ENCODE peak calls at places on chromosomes 3 and 15, in nine cellular contexts. One of them, this sample, is unnamed.

GRCh38 chr3:66048051-66048395 is 9.3 kb upstream of the MAGI1 start:
- DNase-seq in omental fat pad: no peak
- DNase-seq in GM13977: no peak
- DNase-seq in nephron progenitor cell: no peak
- DNase-seq in CD4-positive, alpha-beta T cell: no peak
- DNase-seq in pancreas: no peak
- DNase-seq in breast epithelium: no peak
- DNase-seq in WTC11: no peak
- DNase-seq in fibroblast of the aortic adventitia: peak; percentile 69
- DNase-seq in this sample: no peak

GRCh38 chr15:68471552-68471951 is 39.6 kb upstream of the ITGA11 start:
- DNase-seq in pancreas: no peak
- DNase-seq in fibroblast of the aortic adventitia: no peak
- DNase-seq in CD4-positive, alpha-beta T cell: no peak
- DNase-seq in breast epithelium: no peak
- DNase-seq in WTC11: no peak
- DNase-seq in nephron progenitor cell: no peak
- DNase-seq in GM13977: no peak
- DNase-seq in omental fat pad: no peak
- DNase-seq in this sample: no peak

GRCh38 chr15:91782221-91782620 is 71.3 kb upstream of the SLCO3A1 start:
- DNase-seq in GM13977: no peak
- DNase-seq in omental fat pad: no peak
- DNase-seq in breast epithelium: no peak
- DNase-seq in nephron progenitor cell: no peak
- DNase-seq in pancreas: no peak
- DNase-seq in WTC11: no peak
- DNase-seq in CD4-positive, alpha-beta T cell: no peak
- DNase-seq in fibroblast of the aortic adventitia: peak; percentile 2
- DNase-seq in this sample: no peak

GRCh38 chr3:187368765-187369450 is 723 bp downstream of the RTP4 start:
- DNase-seq in nephron progenitor cell: no peak
- DNase-seq in WTC11: no peak
- DNase-seq in GM13977: peak; percentile 41
- DNase-seq in CD4-positive, alpha-beta T cell: no peak
- DNase-seq in breast epithelium: no peak
- DNase-seq in fibroblast of the aortic adventitia: peak; percentile 42
- DNase-seq in pancreas: no peak
- DNase-seq in omental fat pad: no peak
- DNase-seq in this sample: no peak

GRCh38 chr3:99384596-99384995 is 253.8 kb upstream of the COL8A1 start:
- DNase-seq in fibroblast of the aortic adventitia: no peak
- DNase-seq in GM13977: no peak
- DNase-seq in pancreas: no peak
- DNase-seq in CD4-positive, alpha-beta T cell: no peak
- DNase-seq in nephron progenitor cell: no peak
- DNase-seq in breast epithelium: no peak
- DNase-seq in WTC11: no peak
- DNase-seq in omental fat pad: no peak
- DNase-seq in this sample: no peak

GRCh38 chr15:38707802-38708671 is 143.4 kb upstream of the RASGRP1 start:
- DNase-seq in pancreas: no peak
- DNase-seq in GM13977: peak; percentile 45
- DNase-seq in omental fat pad: no peak
- DNase-seq in fibroblast of the aortic adventitia: peak; percentile 79
- DNase-seq in WTC11: peak; percentile 36
- DNase-seq in breast epithelium: peak; percentile 23
- DNase-seq in nephron progenitor cell: peak; percentile 39
- DNase-seq in CD4-positive, alpha-beta T cell: no peak
- DNase-seq in this sample: no peak

GRCh38 chr3:153339065-153339464 is 177.0 kb downstream of the RAP2B start:
- DNase-seq in pancreas: no peak
- DNase-seq in fibroblast of the aortic adventitia: no peak
- DNase-seq in WTC11: no peak
- DNase-seq in CD4-positive, alpha-beta T cell: no peak
- DNase-seq in GM13977: no peak
- DNase-seq in nephron progenitor cell: no peak
- DNase-seq in omental fat pad: no peak
- DNase-seq in breast epithelium: no peak
- DNase-seq in this sample: no peak

GRCh38 chr3:152910211-152910610 is 75.3 kb downstream of the P2RY1 start:
- DNase-seq in GM13977: no peak
- DNase-seq in CD4-positive, alpha-beta T cell: no peak
- DNase-seq in nephron progenitor cell: no peak
- DNase-seq in fibroblast of the aortic adventitia: no peak
- DNase-seq in WTC11: no peak
- DNase-seq in pancreas: no peak
- DNase-seq in omental fat pad: no peak
- DNase-seq in breast epithelium: no peak
- DNase-seq in this sample: no peak

GRCh38 chr15:66774001-66774814 is 72.2 kb downstream of the SMAD6 start:
- DNase-seq in breast epithelium: peak; percentile 90
- DNase-seq in omental fat pad: peak; percentile 78
- DNase-seq in fibroblast of the aortic adventitia: peak; percentile 71
- DNase-seq in GM13977: peak; percentile 81
- DNase-seq in pancreas: peak; percentile 98
- DNase-seq in WTC11: peak; percentile 92
- DNase-seq in nephron progenitor cell: peak; percentile 92
- DNase-seq in CD4-positive, alpha-beta T cell: peak; percentile 43
- DNase-seq in this sample: peak; percentile 91

GRCh38 chr15:95680693-95681092 is 649.8 kb upstream of the NR2F2 start:
- DNase-seq in GM13977: no peak
- DNase-seq in pancreas: no peak
- DNase-seq in fibroblast of the aortic adventitia: peak; percentile 20
- DNase-seq in nephron progenitor cell: no peak
- DNase-seq in omental fat pad: no peak
- DNase-seq in WTC11: no peak
- DNase-seq in CD4-positive, alpha-beta T cell: no peak
- DNase-seq in breast epithelium: no peak
- DNase-seq in this sample: no peak

DNA sequence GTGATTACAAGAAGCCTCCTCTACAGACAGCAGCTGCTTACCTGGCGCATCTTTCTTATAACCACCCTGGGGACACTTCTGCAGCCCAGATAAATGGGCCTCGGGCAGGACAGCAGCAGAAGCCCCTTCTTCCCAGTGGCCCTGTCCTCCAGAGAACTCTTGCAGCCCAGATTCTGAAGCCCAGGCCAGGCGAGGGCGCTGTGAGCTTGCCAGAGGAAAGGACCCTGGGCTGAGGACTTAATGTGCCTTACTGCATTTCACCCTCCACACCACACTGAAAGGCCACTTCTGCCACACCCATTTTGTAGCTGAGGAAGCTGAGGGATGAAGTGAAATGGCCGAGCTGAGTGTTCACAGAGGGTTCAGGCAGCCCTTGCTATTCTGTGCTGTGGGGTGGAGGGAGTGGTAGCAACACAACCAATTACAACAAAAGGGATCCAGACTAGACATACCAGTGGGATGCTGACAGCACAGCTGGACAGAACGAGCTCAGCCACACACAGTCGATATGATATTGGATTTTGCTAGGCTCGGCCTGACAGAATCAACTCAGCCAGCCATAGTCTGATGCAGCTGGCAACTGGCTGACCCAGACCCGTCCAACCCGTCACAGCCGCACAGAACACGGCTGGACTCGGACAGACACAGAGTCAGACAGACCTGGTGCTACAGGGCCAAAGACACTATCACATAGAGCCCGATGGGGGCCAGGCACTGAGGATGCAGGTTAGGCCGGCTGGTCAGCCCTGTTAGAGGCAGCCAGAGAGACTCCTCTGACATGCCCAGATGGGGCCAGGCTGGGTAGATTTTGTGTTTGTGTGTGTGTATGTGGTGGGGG is 7.3 kb downstream of the ACOX2 start:
- DNase-seq in CD4-positive, alpha-beta T cell: no peak
- DNase-seq in omental fat pad: no peak
- DNase-seq in pancreas: no peak
- DNase-seq in WTC11: peak; percentile 88
- DNase-seq in fibroblast of the aortic adventitia: peak; percentile 28
- DNase-seq in breast epithelium: no peak
- DNase-seq in GM13977: no peak
- DNase-seq in nephron progenitor cell: peak; percentile 65
- DNase-seq in this sample: no peak
- TF ChIP-seq CTCF in CD4-positive, alpha-beta T cell: no peak
- TF ChIP-seq CTCF in omental fat pad: no peak
- TF ChIP-seq CTCF in pancreas: no peak
- TF ChIP-seq CTCF in WTC11: peak; percentile 32
- TF ChIP-seq CTCF in fibroblast of the aortic adventitia: peak; percentile 47
- TF ChIP-seq CTCF in breast epithelium: no peak
- TF ChIP-seq CTCF in GM13977: peak; percentile 51
- TF ChIP-seq CTCF in nephron progenitor cell: peak; percentile 40
- TF ChIP-seq CTCF in this sample: no peak

GRCh38 chr3:126473292-126474168 is 2.2 kb downstream of the ZXDC start:
- DNase-seq in fibroblast of the aortic adventitia: no peak
- DNase-seq in pancreas: peak; percentile 51
- DNase-seq in CD4-positive, alpha-beta T cell: no peak
- DNase-seq in GM13977: no peak
- DNase-seq in WTC11: no peak
- DNase-seq in breast epithelium: no peak
- DNase-seq in nephron progenitor cell: no peak
- DNase-seq in omental fat pad: no peak
- DNase-seq in this sample: no peak

GRCh38 chr3:126469479-126469878 is 6.2 kb downstream of the ZXDC start:
- DNase-seq in nephron progenitor cell: no peak
- DNase-seq in pancreas: peak; percentile 30
- DNase-seq in fibroblast of the aortic adventitia: no peak
- DNase-seq in GM13977: no peak
- DNase-seq in breast epithelium: no peak
- DNase-seq in WTC11: no peak
- DNase-seq in CD4-positive, alpha-beta T cell: no peak
- DNase-seq in omental fat pad: no peak
- DNase-seq in this sample: no peak

GRCh38 chr3:126474498-126475410 is 937 bp downstream of the ZXDC start:
- DNase-seq in nephron progenitor cell: peak; percentile 54
- DNase-seq in breast epithelium: peak; percentile 38
- DNase-seq in CD4-positive, alpha-beta T cell: peak; percentile 18
- DNase-seq in omental fat pad: no peak
- DNase-seq in WTC11: peak; percentile 42
- DNase-seq in fibroblast of the aortic adventitia: peak; percentile 42
- DNase-seq in GM13977: peak; percentile 65
- DNase-seq in pancreas: peak; percentile 81
- DNase-seq in this sample: peak; percentile 57

GRCh38 chr3:126475411-126476114 is at the start of gene ZXDC:
- DNase-seq in omental fat pad: peak; percentile 54
- DNase-seq in nephron progenitor cell: peak; percentile 94
- DNase-seq in pancreas: peak; percentile 99
- DNase-seq in breast epithelium: peak; percentile 93
- DNase-seq in CD4-positive, alpha-beta T cell: peak; percentile 90
- DNase-seq in WTC11: peak; percentile 90
- DNase-seq in GM13977: peak; percentile 100
- DNase-seq in fibroblast of the aortic adventitia: peak; percentile 93
- DNase-seq in this sample: peak; percentile 95

DNA sequence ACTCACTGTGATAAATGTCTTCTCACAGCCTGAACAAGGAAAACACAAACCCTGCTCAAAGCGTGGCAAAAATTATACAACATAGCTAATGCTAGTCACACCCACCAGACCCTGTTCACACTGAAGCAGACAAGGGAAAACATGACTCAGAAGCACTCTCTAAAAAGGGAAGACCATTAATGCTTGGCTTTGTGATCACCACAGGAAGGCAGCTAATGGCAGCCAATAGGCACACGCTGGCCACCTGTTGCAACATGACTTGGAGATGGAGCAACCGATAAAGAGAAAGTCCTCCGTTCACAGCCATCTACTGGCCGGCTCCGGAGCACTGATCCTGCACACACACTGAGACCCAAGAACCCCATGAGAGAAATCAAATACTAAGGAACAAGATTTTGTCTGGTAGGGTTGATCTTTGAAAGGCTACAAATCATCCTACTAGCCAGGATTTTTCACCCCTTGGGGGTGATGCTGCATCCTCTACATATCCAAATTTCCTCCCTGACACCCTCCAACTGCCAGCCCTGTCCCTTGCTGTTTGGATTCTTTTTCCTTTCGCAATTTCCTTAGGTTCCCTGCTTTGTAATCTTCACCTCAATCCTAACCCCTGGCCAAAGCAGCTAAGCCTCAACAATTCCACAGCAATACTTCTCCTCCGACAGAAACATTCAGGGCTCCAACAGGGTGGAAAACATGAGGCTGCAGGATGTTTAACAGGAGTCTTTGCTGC is 3.2 kb downstream of the ZXDC start:
- DNase-seq in WTC11: no peak
- DNase-seq in GM13977: peak; percentile 39
- DNase-seq in nephron progenitor cell: no peak
- DNase-seq in omental fat pad: peak; percentile 41
- DNase-seq in pancreas: peak; percentile 65
- DNase-seq in breast epithelium: peak; percentile 67
- DNase-seq in fibroblast of the aortic adventitia: peak; percentile 93
- DNase-seq in CD4-positive, alpha-beta T cell: no peak
- DNase-seq in this sample: no peak
- TF ChIP-seq CTCF in WTC11: no peak
- TF ChIP-seq CTCF in GM13977: no peak
- TF ChIP-seq CTCF in nephron progenitor cell: no peak
- TF ChIP-seq CTCF in omental fat pad: no peak
- TF ChIP-seq CTCF in pancreas: no peak
- TF ChIP-seq CTCF in breast epithelium: no peak
- TF ChIP-seq CTCF in fibroblast of the aortic adventitia: peak; percentile 30
- TF ChIP-seq CTCF in CD4-positive, alpha-beta T cell: no peak
- TF ChIP-seq CTCF in this sample: no peak

DNA sequence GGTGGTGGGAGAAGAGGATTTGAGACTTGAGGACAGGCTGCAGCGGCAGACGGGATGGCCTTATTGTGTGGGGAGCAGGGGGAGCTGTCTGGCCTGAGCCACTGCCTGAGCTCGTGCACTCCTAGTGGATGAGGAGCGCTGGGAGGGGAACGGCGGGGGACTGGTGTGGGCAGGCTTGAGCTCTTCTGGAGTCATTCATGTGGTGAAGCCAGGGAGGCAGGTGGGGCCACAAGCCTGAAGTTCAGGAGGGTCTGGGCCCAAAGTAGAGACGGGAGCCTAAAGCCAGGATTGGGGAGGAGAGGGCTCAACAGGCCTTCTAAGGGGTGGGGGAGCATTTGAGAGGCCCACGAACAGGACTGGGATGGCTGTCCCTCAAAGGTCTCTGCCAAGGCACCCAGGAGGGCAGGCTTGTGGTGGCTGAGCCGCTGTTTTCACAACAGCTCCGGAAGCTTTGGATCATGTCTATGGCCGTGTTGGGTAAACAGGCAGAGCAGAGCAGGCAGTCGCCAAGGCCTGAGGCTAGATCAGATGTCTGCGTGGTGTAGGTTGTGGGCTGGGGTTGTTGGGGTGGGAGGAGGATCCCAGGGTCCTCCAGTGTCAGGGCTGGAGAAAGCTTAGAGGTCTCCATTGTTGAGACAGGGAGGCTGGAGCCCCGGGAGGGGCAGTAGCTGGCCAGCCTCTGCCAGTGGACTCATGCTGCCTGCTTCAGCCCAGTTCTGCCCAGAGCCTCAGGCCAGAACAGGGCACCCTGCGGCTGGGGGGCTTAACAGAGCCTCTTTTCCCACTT is 8.2 kb downstream of the PRKCD start:
- DNase-seq in breast epithelium: peak; percentile 49
- DNase-seq in GM13977: no peak
- DNase-seq in pancreas: no peak
- DNase-seq in WTC11: peak; percentile 53
- DNase-seq in CD4-positive, alpha-beta T cell: no peak
- DNase-seq in nephron progenitor cell: peak; percentile 53
- DNase-seq in omental fat pad: no peak
- DNase-seq in fibroblast of the aortic adventitia: no peak
- DNase-seq in this sample: no peak
- TF ChIP-seq CTCF in breast epithelium: no peak
- TF ChIP-seq CTCF in GM13977: no peak
- TF ChIP-seq CTCF in pancreas: no peak
- TF ChIP-seq CTCF in WTC11: no peak
- TF ChIP-seq CTCF in CD4-positive, alpha-beta T cell: no peak
- TF ChIP-seq CTCF in nephron progenitor cell: no peak
- TF ChIP-seq CTCF in omental fat pad: no peak
- TF ChIP-seq CTCF in fibroblast of the aortic adventitia: no peak
- TF ChIP-seq CTCF in this sample: no peak

GRCh38 chr3:195250473-195251251 is 20.3 kb downstream of the XXYLT1 start:
- DNase-seq in omental fat pad: no peak
- DNase-seq in GM13977: peak; percentile 52
- DNase-seq in fibroblast of the aortic adventitia: peak; percentile 59
- DNase-seq in WTC11: no peak
- DNase-seq in breast epithelium: no peak
- DNase-seq in pancreas: no peak
- DNase-seq in CD4-positive, alpha-beta T cell: no peak
- DNase-seq in nephron progenitor cell: no peak
- DNase-seq in this sample: no peak
- TF ChIP-seq CTCF in omental fat pad: no peak
- TF ChIP-seq CTCF in GM13977: peak; percentile 39
- TF ChIP-seq CTCF in fibroblast of the aortic adventitia: peak; percentile 60
- TF ChIP-seq CTCF in WTC11: no peak
- TF ChIP-seq CTCF in breast epithelium: no peak
- TF ChIP-seq CTCF in pancreas: no peak
- TF ChIP-seq CTCF in CD4-positive, alpha-beta T cell: no peak
- TF ChIP-seq CTCF in nephron progenitor cell: no peak
- TF ChIP-seq CTCF in this sample: no peak

This sample was measured in mesothelial cell of epicardium.